ENCODE peak calls at places on chromosomes 12 and 14, in seven cellular contexts. C is H9, Y is neuronal stem cell, J is H1, P is IMR-90, Z is mesenchymal stem cell, Q is trophoblast cell. R is an unnamed sample.

GRCh38 chr12:27179399-27180214 is 64.5 kb upstream of the STK38L start:
- DNase-seq in C (no peak), Y (no peak), J (no peak), P (peak), Z (peak), Q (peak), R (peak)

GRCh38 chr12:11706509-11707331 is 57.2 kb downstream of the ETV6 start:
- DNase-seq in C (no peak), Y (no peak), J (no peak), P (peak), Z (peak), Q (no peak), R (no peak)

GRCh38 chr14:52553002-52553670 is 500 bp downstream of the GPR137C start:
- DNase-seq in C (peak), Y (no peak), J (peak), P (no peak), Z (peak), Q (peak), R (peak)

GRCh38 chr14:71467419-71467818 is 464.8 kb upstream of the RGS6 start:
- DNase-seq in C (no peak), Y (no peak), J (no peak), P (no peak), Z (no peak), Q (peak), R (no peak)

GRCh38 chr14:69154779-69155178 is 1.9 kb upstream of the DCAF5 start:
- DNase-seq in C (no peak), Y (no peak), J (no peak), P (no peak), Z (peak), Q (no peak), R (peak)

GRCh38 chr12:30926243-30927209 is at the start of gene TSPAN11:
- DNase-seq in C (peak), Y (peak), J (peak), P (peak), Z (peak), Q (no peak), R (peak)

GRCh38 chr14:73723799-73724621 is 9.8 kb upstream of the PNMA1 start:
- DNase-seq in C (peak), Y (no peak), J (no peak), P (peak), Z (peak), Q (peak), R (no peak)

GRCh38 chr14:76829650-76830421 is 3.6 kb downstream of the LRRC74A start:
- DNase-seq in C (no peak), Y (no peak), J (no peak), P (no peak), Z (no peak), Q (no peak), R (no peak)

GRCh38 chr12:12600659-12601058 is 11.0 kb upstream of the CREBL2 start:
- DNase-seq in C (no peak), Y (no peak), J (no peak), P (no peak), Z (no peak), Q (no peak), R (no peak)

GRCh38 chr14:35333797-35334743 is 41.9 kb downstream of the PSMA6 start:
- DNase-seq in C (no peak), Y (no peak), J (peak), P (no peak), Z (no peak), Q (no peak), R (no peak)

GRCh38 chr14:51024377-51024776 is 70.5 kb downstream of the TRIM9 start:
- DNase-seq in C (no peak), Y (no peak), J (no peak), P (no peak), Z (no peak), Q (no peak), R (no peak)

GRCh38 chr14:101111620-101112290 is 208.2 kb upstream of the RTL1 start:
- DNase-seq in C (no peak), Y (no peak), J (peak), P (no peak), Z (no peak), Q (no peak), R (no peak)

GRCh38 chr12:63967781-63968180 is 123.3 kb downstream of the SRGAP1 start:
- DNase-seq in C (no peak), Y (no peak), J (no peak), P (peak), Z (no peak), Q (no peak), R (no peak)

GRCh38 chr12:57765003-57765697 is 1.7 kb downstream of the CYP27B1 start:
- DNase-seq in C (peak), Y (no peak), J (peak), P (peak), Z (peak), Q (no peak), R (peak)

GRCh38 chr12:24560867-24561266 is 388.0 kb downstream of the BCAT1 start:
- DNase-seq in C (no peak), Y (no peak), J (no peak), P (no peak), Z (peak), Q (no peak), R (peak)

GRCh38 chr14:71181215-71182003 is 274.1 kb downstream of the PCNX1 start:
- DNase-seq in C (no peak), Y (no peak), J (no peak), P (no peak), Z (no peak), Q (no peak), R (no peak)

GRCh38 chr12:54413284-54414190 is 5.5 kb downstream of the ITGA5 start:
- DNase-seq in C (no peak), Y (no peak), J (no peak), P (no peak), Z (peak), Q (no peak), R (peak)

GRCh38 chr12:108282676-108283075 is 56.4 kb downstream of the CMKLR1 start:
- DNase-seq in C (no peak), Y (no peak), J (no peak), P (no peak), Z (no peak), Q (no peak), R (no peak)

GRCh38 chr12:68591716-68592437 is 18.8 kb upstream of the RAP1B start:
- DNase-seq in C (no peak), Y (no peak), J (no peak), P (no peak), Z (no peak), Q (no peak), R (no peak)
- H2BK120ac ChIP-seq in C (no peak), Y (no peak), J (no peak), P (no peak), Z (no peak), Q (no peak), R (no peak)

GRCh38 chr12:104010800-104011199 is 39.2 kb downstream of the GLT8D2 start:
- DNase-seq in C (no peak), Y (no peak), J (no peak), P (no peak), Z (no peak), Q (no peak), R (no peak)

GRCh38 chr12:104012331-104012730 is 37.7 kb downstream of the GLT8D2 start:
- DNase-seq in C (no peak), Y (no peak), J (no peak), P (no peak), Z (no peak), Q (no peak), R (no peak)

GRCh38 chr12:104010121-104010520 is 39.9 kb downstream of the GLT8D2 start:
- DNase-seq in C (no peak), Y (no peak), J (no peak), P (no peak), Z (no peak), Q (no peak), R (no peak)

GRCh38 chr12:104006929-104007328 is 41.3 kb downstream of the TDG start:
- DNase-seq in C (no peak), Y (no peak), J (no peak), P (peak), Z (peak), Q (no peak), R (no peak)

GRCh38 chr12:104011265-104011664 is 38.7 kb downstream of the GLT8D2 start:
- DNase-seq in C (no peak), Y (no peak), J (no peak), P (peak), Z (peak), Q (no peak), R (no peak)
- H2BK5ac ChIP-seq in C (no peak), Y (no peak), J (no peak), P (peak), Z (no peak), Q (no peak), R (no peak)

DNA sequence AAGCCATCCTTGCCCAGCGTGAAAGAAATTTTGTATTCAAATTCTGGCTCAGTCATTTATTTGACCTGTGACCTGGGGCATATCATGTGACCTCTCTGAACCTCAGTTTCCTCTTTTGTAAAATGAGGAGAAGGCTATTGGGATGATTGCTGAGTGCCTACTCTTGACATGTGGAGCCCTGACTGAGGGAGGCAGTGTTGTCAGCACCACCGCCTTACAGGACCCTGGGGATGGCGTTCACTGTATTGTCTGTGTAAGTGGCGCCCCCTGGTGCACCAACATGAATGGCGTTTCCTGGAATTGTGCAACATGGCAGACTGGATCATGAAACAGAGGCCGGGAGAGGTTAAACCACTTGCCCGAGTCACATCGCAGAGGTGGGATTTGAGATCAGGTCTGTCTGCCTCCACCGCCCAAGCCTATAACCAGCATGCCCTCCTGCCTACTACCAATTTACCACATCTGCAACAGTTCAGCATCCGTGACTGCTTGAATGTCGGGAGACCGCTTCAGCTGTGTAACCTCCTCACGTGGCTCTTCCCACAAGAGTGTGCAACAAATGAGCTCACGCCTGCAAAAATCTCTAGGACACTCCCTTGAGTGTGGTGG is 20.1 kb upstream of the CCDC63 start:
- DNase-seq in C (peak), Y (peak), J (peak), P (peak), Z (peak), Q (peak), R (peak)
- H2BK120ac ChIP-seq in C (no peak), Y (no peak), J (no peak), P (no peak), Z (no peak), Q (no peak), R (no peak)

GRCh38 chr12:88520436-88520820 is 59.8 kb downstream of the KITLG start:
- DNase-seq in C (no peak), Y (no peak), J (no peak), P (no peak), Z (no peak), Q (no peak), R (no peak)
- H2BK5ac ChIP-seq in C (no peak), Y (no peak), J (no peak), P (peak), Z (no peak), Q (no peak), R (no peak)

GRCh38 chr14:37157987-37158386 is 14.4 kb downstream of the SLC25A21 start:
- DNase-seq in C (no peak), Y (no peak), J (no peak), P (no peak), Z (no peak), Q (no peak), R (no peak)
- H2BK120ac ChIP-seq in C (no peak), Y (no peak), J (no peak), P (no peak), Z (no peak), Q (no peak), R (no peak)

GRCh38 chr12:104057771-104058197 is 6.5 kb upstream of the HCFC2 start:
- DNase-seq in C (no peak), Y (no peak), J (peak), P (peak), Z (peak), Q (no peak), R (peak)

GRCh38 chr12:104056419-104056972 is 6.5 kb upstream of the GLT8D2 start:
- DNase-seq in C (no peak), Y (no peak), J (no peak), P (peak), Z (no peak), Q (no peak), R (no peak)

GRCh38 chr12:104059963-104060362 is 4.4 kb upstream of the HCFC2 start:
- DNase-seq in C (no peak), Y (no peak), J (no peak), P (no peak), Z (no peak), Q (no peak), R (no peak)

GRCh38 chr12:104060791-104061190 is 3.5 kb upstream of the HCFC2 start:
- DNase-seq in C (no peak), Y (no peak), J (no peak), P (no peak), Z (no peak), Q (peak), R (no peak)

DNA sequence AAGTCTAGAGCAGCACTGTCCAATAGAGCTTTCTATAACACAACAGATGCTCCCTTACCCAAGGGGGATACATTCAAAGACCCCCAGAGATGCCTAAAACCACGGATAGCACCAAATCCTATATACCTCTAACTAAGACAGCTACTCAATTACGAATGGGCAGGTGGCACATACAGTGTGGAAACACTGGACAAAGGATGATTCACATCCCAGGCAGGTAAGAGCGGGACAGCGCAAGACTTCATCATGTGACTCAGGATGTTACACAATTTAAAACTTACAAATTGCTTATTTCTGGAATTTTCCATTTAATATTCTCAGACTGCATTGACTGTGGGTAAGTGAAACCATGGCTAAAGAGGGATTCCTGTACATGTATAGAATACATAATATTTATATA is 5.5 kb upstream of the HCFC2 start:
- DNase-seq in C (no peak), Y (no peak), J (no peak), P (no peak), Z (no peak), Q (peak), R (no peak)
- H2BK5ac ChIP-seq in C (no peak), Y (no peak), J (no peak), P (no peak), Z (no peak), Q (no peak), R (no peak)

R was measured in mesendoderm.